ENCODE peak calls at places on chromosomes 6 and 20, in seven cellular contexts. One of them, this sample, is unnamed.

GRCh38 chr20:41094656-41095055 is 42.7 kb upstream of the PLCG1 start:
- DNase-seq in PC-3: no peak
- DNase-seq in activated gamma-delta T cell treated with anti-CD3 and anti-CD28 coated beads, Interleukin-2, amount 50 U/mL, for 16 hours: no peak
- DNase-seq in SJSA1: no peak
- DNase-seq in choroid plexus epithelial cell: no peak
- DNase-seq in activated CD4-positive, CD25-positive, alpha-beta regulatory T cell: no peak
- DNase-seq in NB4: no peak
- DNase-seq in this sample: peak

GRCh38 chr20:40670251-40670650 is 18.8 kb downstream of the MAFB start:
- DNase-seq in PC-3: no peak
- DNase-seq in activated gamma-delta T cell treated with anti-CD3 and anti-CD28 coated beads, Interleukin-2, amount 50 U/mL, for 16 hours: no peak
- DNase-seq in SJSA1: no peak
- DNase-seq in choroid plexus epithelial cell: no peak
- DNase-seq in activated CD4-positive, CD25-positive, alpha-beta regulatory T cell: no peak
- DNase-seq in NB4: no peak
- DNase-seq in this sample: no peak

GRCh38 chr20:48064929-48065328 is 279.6 kb upstream of the SULF2 start:
- DNase-seq in PC-3: peak
- DNase-seq in activated gamma-delta T cell treated with anti-CD3 and anti-CD28 coated beads, Interleukin-2, amount 50 U/mL, for 16 hours: no peak
- DNase-seq in SJSA1: peak
- DNase-seq in choroid plexus epithelial cell: peak
- DNase-seq in activated CD4-positive, CD25-positive, alpha-beta regulatory T cell: no peak
- DNase-seq in NB4: no peak
- DNase-seq in this sample: no peak

GRCh38 chr20:14235355-14235754 is 102.1 kb downstream of the FLRT3 start:
- DNase-seq in PC-3: peak
- DNase-seq in activated gamma-delta T cell treated with anti-CD3 and anti-CD28 coated beads, Interleukin-2, amount 50 U/mL, for 16 hours: no peak
- DNase-seq in SJSA1: peak
- DNase-seq in choroid plexus epithelial cell: peak
- DNase-seq in activated CD4-positive, CD25-positive, alpha-beta regulatory T cell: no peak
- DNase-seq in NB4: peak
- DNase-seq in this sample: no peak

GRCh38 chr20:46057856-46058655 is 29.0 kb downstream of the SLC12A5 start:
- DNase-seq in PC-3: no peak
- DNase-seq in activated gamma-delta T cell treated with anti-CD3 and anti-CD28 coated beads, Interleukin-2, amount 50 U/mL, for 16 hours: no peak
- DNase-seq in SJSA1: peak
- DNase-seq in choroid plexus epithelial cell: peak
- DNase-seq in activated CD4-positive, CD25-positive, alpha-beta regulatory T cell: no peak
- DNase-seq in NB4: peak
- DNase-seq in this sample: no peak

GRCh38 chr6:112253505-112253841 is 894 bp downstream of the LAMA4 start:
- DNase-seq in PC-3: peak
- DNase-seq in activated gamma-delta T cell treated with anti-CD3 and anti-CD28 coated beads, Interleukin-2, amount 50 U/mL, for 16 hours: no peak
- DNase-seq in SJSA1: no peak
- DNase-seq in choroid plexus epithelial cell: peak
- DNase-seq in activated CD4-positive, CD25-positive, alpha-beta regulatory T cell: no peak
- DNase-seq in NB4: no peak
- DNase-seq in this sample: no peak

GRCh38 chr20:33789109-33789857 is 21.9 kb upstream of the CHMP4B start:
- DNase-seq in PC-3: peak
- DNase-seq in activated gamma-delta T cell treated with anti-CD3 and anti-CD28 coated beads, Interleukin-2, amount 50 U/mL, for 16 hours: no peak
- DNase-seq in SJSA1: peak
- DNase-seq in choroid plexus epithelial cell: peak
- DNase-seq in activated CD4-positive, CD25-positive, alpha-beta regulatory T cell: no peak
- DNase-seq in NB4: no peak
- DNase-seq in this sample: peak

GRCh38 chr6:72748759-72749158 is 126.9 kb downstream of the KCNQ5 start:
- DNase-seq in PC-3: peak
- DNase-seq in activated gamma-delta T cell treated with anti-CD3 and anti-CD28 coated beads, Interleukin-2, amount 50 U/mL, for 16 hours: no peak
- DNase-seq in SJSA1: peak
- DNase-seq in choroid plexus epithelial cell: peak
- DNase-seq in activated CD4-positive, CD25-positive, alpha-beta regulatory T cell: no peak
- DNase-seq in NB4: peak
- DNase-seq in this sample: peak

GRCh38 chr6:122007366-122007765 is 392.1 kb upstream of the HSF2 start:
- DNase-seq in PC-3: no peak
- DNase-seq in activated gamma-delta T cell treated with anti-CD3 and anti-CD28 coated beads, Interleukin-2, amount 50 U/mL, for 16 hours: no peak
- DNase-seq in SJSA1: peak
- DNase-seq in choroid plexus epithelial cell: peak
- DNase-seq in activated CD4-positive, CD25-positive, alpha-beta regulatory T cell: no peak
- DNase-seq in NB4: no peak
- DNase-seq in this sample: no peak

GRCh38 chr6:53741417-53741816 is 53.4 kb upstream of the LRRC1 start:
- DNase-seq in PC-3: no peak
- DNase-seq in activated gamma-delta T cell treated with anti-CD3 and anti-CD28 coated beads, Interleukin-2, amount 50 U/mL, for 16 hours: no peak
- DNase-seq in SJSA1: no peak
- DNase-seq in choroid plexus epithelial cell: no peak
- DNase-seq in activated CD4-positive, CD25-positive, alpha-beta regulatory T cell: no peak
- DNase-seq in NB4: peak
- DNase-seq in this sample: no peak

GRCh38 chr20:50015993-50016770 is 33.4 kb downstream of the SNAI1 start:
- DNase-seq in PC-3: no peak
- DNase-seq in activated gamma-delta T cell treated with anti-CD3 and anti-CD28 coated beads, Interleukin-2, amount 50 U/mL, for 16 hours: no peak
- DNase-seq in SJSA1: peak
- DNase-seq in choroid plexus epithelial cell: no peak
- DNase-seq in activated CD4-positive, CD25-positive, alpha-beta regulatory T cell: no peak
- DNase-seq in NB4: no peak
- DNase-seq in this sample: no peak

GRCh38 chr6:129708496-129709216 is 1.3 kb downstream of the ARHGAP18 start:
- DNase-seq in PC-3: no peak
- DNase-seq in activated gamma-delta T cell treated with anti-CD3 and anti-CD28 coated beads, Interleukin-2, amount 50 U/mL, for 16 hours: no peak
- DNase-seq in SJSA1: no peak
- DNase-seq in choroid plexus epithelial cell: no peak
- DNase-seq in activated CD4-positive, CD25-positive, alpha-beta regulatory T cell: no peak
- DNase-seq in NB4: no peak
- DNase-seq in this sample: no peak

GRCh38 chr6:23963137-23963536 is 162.9 kb upstream of the NRSN1 start:
- DNase-seq in PC-3: peak
- DNase-seq in activated gamma-delta T cell treated with anti-CD3 and anti-CD28 coated beads, Interleukin-2, amount 50 U/mL, for 16 hours: no peak
- DNase-seq in SJSA1: no peak
- DNase-seq in choroid plexus epithelial cell: no peak
- DNase-seq in activated CD4-positive, CD25-positive, alpha-beta regulatory T cell: no peak
- DNase-seq in NB4: no peak
- DNase-seq in this sample: no peak

This sample was measured in MG63.